ENCODE peak calls at places on chromosome 7, in ten cellular contexts. K is AG20443; H is naive B cell; M is stimulated activated effector memory CD8-positive, alpha-beta T cell treated with anti-CD3 and anti-CD28 coated beads, Interleukin-12 subunit alpha, Interleukin-12 subunit beta, amount 100 ng/mL, for 72 hours; D is foreskin fibroblast; J is stimulated activated CD4-positive, alpha-beta T cell treated with anti-CD3 and anti-CD28 coated beads, Interleukin-12 subunit alpha, Interleukin-12 subunit beta, amount 100 ng/mL, for 48 hours; E is NCI-H1105 treated with DMSO at 0.1 percent for 48 hours; F is right cardiac atrium; G is left ventricle myocardium superior; B is heart left ventricle. P is an unnamed sample.

GRCh38 chr7:82600601-82601000 is 157.0 kb upstream of the CACNA2D1 start:
- DNase-seq in M (no peak), D (peak; percentile 31), F (no peak), G (no peak), H (no peak), K (no peak), B (no peak), E (no peak), J (no peak), P (no peak)

GRCh38 chr7:129569811-129570215 is 41.7 kb upstream of the NRF1 start:
- DNase-seq in J (no peak), K (peak; percentile 92), G (no peak), D (peak; percentile 93), E (no peak), M (no peak), F (no peak), B (no peak), H (no peak), P (peak; percentile 88)

GRCh38 chr7:17713584-17713983 is 226.7 kb downstream of the SNX13 start:
- DNase-seq in D (no peak), H (no peak), J (no peak), F (no peak), E (no peak), K (no peak), G (no peak), M (no peak), B (no peak), P (no peak)

GRCh38 chr7:124033093-124033806 is 383 bp upstream of the TMEM229A start:
- DNase-seq in D (no peak), K (no peak), F (peak; percentile 75), B (peak; percentile 20), H (no peak), G (peak; percentile 63), J (no peak), E (peak; percentile 59), M (no peak), P (peak; percentile 57)

GRCh38 chr7:141864765-141865447 is 23.6 kb upstream of the PRSS37 start:
- DNase-seq in F (no peak), K (no peak), G (no peak), E (no peak), D (no peak), M (no peak), H (no peak), B (no peak), J (no peak), P (no peak)

GRCh38 chr7:140922741-140923345 is 1.9 kb downstream of the BRAF start:
- DNase-seq in J (no peak), B (no peak), F (no peak), M (no peak), K (no peak), H (no peak), G (no peak), E (no peak), D (no peak), P (no peak)

GRCh38 chr7:150722403-150723065 is 6.1 kb downstream of the GIMAP1 start:
- DNase-seq in J (no peak), B (no peak), D (no peak), M (no peak), G (no peak), K (no peak), F (no peak), E (no peak), H (no peak), P (peak; percentile 35)

GRCh38 chr7:19302731-19303130 is 157.5 kb upstream of the FERD3L start:
- DNase-seq in F (no peak), H (no peak), D (no peak), E (no peak), G (no peak), B (no peak), K (no peak), M (no peak), J (no peak), P (no peak)

GRCh38 chr7:2110586-2111396 is 122.0 kb downstream of the MAD1L1 start:
- DNase-seq in G (no peak), H (no peak), K (no peak), F (peak; percentile 40), B (no peak), M (no peak), E (no peak), D (peak; percentile 37), J (no peak), P (no peak)

GRCh38 chr7:5614579-5614978 is 166.9 kb downstream of the RNF216 start:
- DNase-seq in F (no peak), H (no peak), D (no peak), K (no peak), J (no peak), G (no peak), E (no peak), B (no peak), M (no peak), P (peak; percentile 60)

GRCh38 chr7:3892167-3892566 is 591.1 kb downstream of the SDK1 start:
- DNase-seq in J (no peak), B (no peak), M (no peak), E (no peak), F (no peak), G (no peak), K (no peak), H (no peak), D (no peak), P (no peak)

GRCh38 chr7:113370910-113371309 is 252.6 kb upstream of the SMIM30 start:
- DNase-seq in F (no peak), M (no peak), H (no peak), B (no peak), E (no peak), D (peak; percentile 6), J (no peak), G (no peak), K (no peak), P (no peak)

GRCh38 chr7:147276783-147277370 is 1160.3 kb downstream of the CNTNAP2 start:
- DNase-seq in E (peak; percentile 96), J (no peak), M (no peak), G (no peak), B (no peak), H (no peak), D (no peak), K (no peak), F (no peak), P (no peak)

GRCh38 chr7:95871078-95871848 is 98.9 kb downstream of the DYNC1I1 start:
- DNase-seq in G (no peak), D (peak; percentile 33), M (no peak), E (peak; percentile 78), F (no peak), B (peak; percentile 20), J (no peak), H (no peak), K (peak; percentile 69), P (peak; percentile 71)

GRCh38 chr7:116630932-116631449 is 41.0 kb upstream of the MET start:
- DNase-seq in K (peak; percentile 81), F (peak; percentile 75), D (peak; percentile 81), M (no peak), G (peak; percentile 61), E (no peak), B (peak; percentile 20), J (no peak), H (no peak), P (peak; percentile 88)

GRCh38 chr7:47253650-47254080 is 328.2 kb downstream of the TNS3 start:
- DNase-seq in H (no peak), J (no peak), F (peak; percentile 77), G (peak; percentile 64), E (peak; percentile 36), B (peak; percentile 34), M (no peak), K (peak; percentile 84), D (peak; percentile 84), P (peak; percentile 95)

GRCh38 chr7:39595102-39595620 is 28.2 kb upstream of the RALA start:
- DNase-seq in J (no peak), F (no peak), D (peak; percentile 38), M (no peak), G (no peak), H (no peak), B (no peak), K (no peak), E (peak; percentile 66), P (no peak)

GRCh38 chr7:44185729-44186128 is 3.5 kb downstream of the GCK start:
- DNase-seq in K (no peak), E (no peak), D (no peak), J (no peak), M (no peak), G (no peak), B (no peak), H (no peak), F (peak; percentile 36), P (no peak)

GRCh38 chr7:69820479-69821192 is 222.4 kb downstream of the AUTS2 start:
- DNase-seq in H (no peak), J (no peak), E (peak; percentile 86), M (no peak), B (no peak), D (no peak), G (no peak), K (no peak), F (no peak), P (no peak)

GRCh38 chr7:115851291-115851690 is 179.3 kb downstream of the TFEC start:
- DNase-seq in M (no peak), H (peak; percentile 4), F (no peak), E (peak; percentile 53), J (no peak), D (peak; percentile 76), B (no peak), K (peak; percentile 28), G (no peak), P (no peak)

GRCh38 chr7:39979406-39980073 is 29.5 kb downstream of the CDK13 start:
- DNase-seq in D (no peak), J (no peak), G (no peak), F (no peak), H (no peak), B (no peak), E (no peak), M (no peak), K (no peak), P (no peak)

GRCh38 chr7:148623586-148624282 is 33.2 kb downstream of the C7orf33 start:
- DNase-seq in D (peak; percentile 20), H (no peak), B (no peak), G (no peak), F (no peak), J (no peak), K (peak; percentile 64), E (no peak), M (no peak), P (peak; percentile 70)

P was measured in osteoblast.